ENCODE peak calls at places on chromosomes 13 and 19, in nine cellular contexts. One of them, this sample, is unnamed.

GRCh38 chr13:28475916-28476725 is 18.8 kb downstream of the FLT1 start:
- DNase-seq in uterus: no peak
- DNase-seq in fibroblast of mammary gland: peak; percentile 93
- DNase-seq in PC-3: peak; percentile 74
- DNase-seq in tibial nerve: no peak
- DNase-seq in transverse colon: no peak
- DNase-seq in CD8-positive, alpha-beta T cell: no peak
- DNase-seq in cardiac muscle cell: peak; percentile 94
- DNase-seq in tibial artery: no peak
- DNase-seq in this sample: no peak

GRCh38 chr19:42508892-42509444 is 19.3 kb downstream of the CEACAM1 start:
- DNase-seq in PC-3: no peak
- DNase-seq in uterus: no peak
- DNase-seq in tibial artery: no peak
- DNase-seq in fibroblast of mammary gland: no peak
- DNase-seq in CD8-positive, alpha-beta T cell: no peak
- DNase-seq in tibial nerve: no peak
- DNase-seq in transverse colon: no peak
- DNase-seq in cardiac muscle cell: no peak
- DNase-seq in this sample: no peak

GRCh38 chr13:113859311-113860050 is 4.4 kb downstream of the GAS6 start:
- DNase-seq in fibroblast of mammary gland: no peak
- DNase-seq in transverse colon: no peak
- DNase-seq in uterus: no peak
- DNase-seq in CD8-positive, alpha-beta T cell: no peak
- DNase-seq in cardiac muscle cell: no peak
- DNase-seq in tibial nerve: no peak
- DNase-seq in PC-3: no peak
- DNase-seq in tibial artery: no peak
- DNase-seq in this sample: no peak

GRCh38 chr13:78376033-78376432 is 227.3 kb downstream of the POU4F1 start:
- DNase-seq in fibroblast of mammary gland: no peak
- DNase-seq in cardiac muscle cell: no peak
- DNase-seq in PC-3: no peak
- DNase-seq in tibial nerve: no peak
- DNase-seq in CD8-positive, alpha-beta T cell: no peak
- DNase-seq in uterus: no peak
- DNase-seq in transverse colon: no peak
- DNase-seq in tibial artery: no peak
- DNase-seq in this sample: no peak

GRCh38 chr13:32284927-32285632 is 30.1 kb downstream of the ZAR1L start:
- DNase-seq in cardiac muscle cell: peak; percentile 89
- DNase-seq in fibroblast of mammary gland: peak; percentile 84
- DNase-seq in uterus: peak; percentile 58
- DNase-seq in CD8-positive, alpha-beta T cell: no peak
- DNase-seq in transverse colon: no peak
- DNase-seq in PC-3: peak; percentile 82
- DNase-seq in tibial artery: no peak
- DNase-seq in tibial nerve: no peak
- DNase-seq in this sample: peak; percentile 52

GRCh38 chr13:73222627-73223026 is 163.8 kb downstream of the KLF5 start:
- DNase-seq in CD8-positive, alpha-beta T cell: no peak
- DNase-seq in tibial artery: no peak
- DNase-seq in uterus: no peak
- DNase-seq in cardiac muscle cell: no peak
- DNase-seq in transverse colon: no peak
- DNase-seq in tibial nerve: no peak
- DNase-seq in PC-3: no peak
- DNase-seq in fibroblast of mammary gland: no peak
- DNase-seq in this sample: no peak

GRCh38 chr13:76715621-76716020 is 170.6 kb downstream of the KCTD12 start:
- DNase-seq in tibial nerve: no peak
- DNase-seq in tibial artery: no peak
- DNase-seq in CD8-positive, alpha-beta T cell: no peak
- DNase-seq in uterus: no peak
- DNase-seq in cardiac muscle cell: no peak
- DNase-seq in transverse colon: no peak
- DNase-seq in PC-3: no peak
- DNase-seq in fibroblast of mammary gland: peak; percentile 40
- DNase-seq in this sample: no peak

GRCh38 chr13:29165840-29166239 is 345.7 kb downstream of the MTUS2 start:
- DNase-seq in tibial nerve: no peak
- DNase-seq in fibroblast of mammary gland: peak; percentile 1
- DNase-seq in uterus: no peak
- DNase-seq in PC-3: no peak
- DNase-seq in transverse colon: no peak
- DNase-seq in tibial artery: no peak
- DNase-seq in cardiac muscle cell: no peak
- DNase-seq in CD8-positive, alpha-beta T cell: no peak
- DNase-seq in this sample: no peak

GRCh38 chr13:44306401-44307192 is 67.0 kb upstream of the SERP2 start:
- DNase-seq in tibial artery: peak; percentile 86
- DNase-seq in transverse colon: peak; percentile 63
- DNase-seq in fibroblast of mammary gland: peak; percentile 100
- DNase-seq in tibial nerve: peak; percentile 38
- DNase-seq in uterus: peak; percentile 87
- DNase-seq in PC-3: peak; percentile 95
- DNase-seq in CD8-positive, alpha-beta T cell: no peak
- DNase-seq in cardiac muscle cell: peak; percentile 95
- DNase-seq in this sample: peak; percentile 64

GRCh38 chr19:16062789-16063188 is 13.5 kb upstream of the TPM4 start:
- DNase-seq in tibial nerve: no peak
- DNase-seq in uterus: no peak
- DNase-seq in tibial artery: no peak
- DNase-seq in transverse colon: peak; percentile 78
- DNase-seq in PC-3: peak; percentile 73
- DNase-seq in cardiac muscle cell: peak; percentile 56
- DNase-seq in CD8-positive, alpha-beta T cell: peak; percentile 74
- DNase-seq in fibroblast of mammary gland: no peak
- DNase-seq in this sample: no peak

GRCh38 chr19:10748924-10749434 is 31.1 kb downstream of the DNM2 start:
- DNase-seq in transverse colon: peak; percentile 86
- DNase-seq in tibial nerve: no peak
- DNase-seq in uterus: no peak
- DNase-seq in cardiac muscle cell: peak; percentile 59
- DNase-seq in PC-3: peak; percentile 90
- DNase-seq in tibial artery: no peak
- DNase-seq in fibroblast of mammary gland: peak; percentile 46
- DNase-seq in CD8-positive, alpha-beta T cell: no peak
- DNase-seq in this sample: peak; percentile 75

GRCh38 chr19:14363203-14364097 is 17.8 kb upstream of the ADGRE5 start:
- DNase-seq in cardiac muscle cell: peak; percentile 96
- DNase-seq in tibial nerve: no peak
- DNase-seq in uterus: peak; percentile 97
- DNase-seq in tibial artery: peak; percentile 93
- DNase-seq in PC-3: peak; percentile 69
- DNase-seq in fibroblast of mammary gland: peak; percentile 86
- DNase-seq in transverse colon: peak; percentile 75
- DNase-seq in CD8-positive, alpha-beta T cell: peak; percentile 45
- DNase-seq in this sample: peak; percentile 66

GRCh38 chr13:111035861-111036260 is 79.2 kb upstream of the ARHGEF7 start:
- DNase-seq in CD8-positive, alpha-beta T cell: no peak
- DNase-seq in uterus: no peak
- DNase-seq in cardiac muscle cell: no peak
- DNase-seq in tibial artery: no peak
- DNase-seq in PC-3: no peak
- DNase-seq in transverse colon: no peak
- DNase-seq in fibroblast of mammary gland: no peak
- DNase-seq in tibial nerve: no peak
- DNase-seq in this sample: no peak

GRCh38 chr19:49212302-49212701 is 54.7 kb downstream of the TRPM4 start:
- DNase-seq in tibial nerve: no peak
- DNase-seq in cardiac muscle cell: peak; percentile 86
- DNase-seq in PC-3: peak; percentile 66
- DNase-seq in transverse colon: no peak
- DNase-seq in CD8-positive, alpha-beta T cell: no peak
- DNase-seq in fibroblast of mammary gland: peak; percentile 40
- DNase-seq in tibial artery: no peak
- DNase-seq in uterus: no peak
- DNase-seq in this sample: no peak

GRCh38 chr13:109651854-109652253 is 134.5 kb downstream of the IRS2 start:
- DNase-seq in fibroblast of mammary gland: no peak
- DNase-seq in cardiac muscle cell: no peak
- DNase-seq in uterus: no peak
- DNase-seq in PC-3: no peak
- DNase-seq in tibial artery: no peak
- DNase-seq in tibial nerve: no peak
- DNase-seq in transverse colon: no peak
- DNase-seq in CD8-positive, alpha-beta T cell: no peak
- DNase-seq in this sample: no peak

GRCh38 chr13:41854758-41855157 is 106.2 kb downstream of the VWA8 start:
- DNase-seq in PC-3: no peak
- DNase-seq in uterus: no peak
- DNase-seq in cardiac muscle cell: peak; percentile 12
- DNase-seq in transverse colon: no peak
- DNase-seq in CD8-positive, alpha-beta T cell: no peak
- DNase-seq in tibial nerve: no peak
- DNase-seq in tibial artery: no peak
- DNase-seq in fibroblast of mammary gland: no peak
- DNase-seq in this sample: no peak

GRCh38 chr19:29431332-29431731 is 94.5 kb upstream of the VSTM2B start:
- DNase-seq in tibial artery: no peak
- DNase-seq in transverse colon: no peak
- DNase-seq in uterus: no peak
- DNase-seq in fibroblast of mammary gland: no peak
- DNase-seq in PC-3: no peak
- DNase-seq in cardiac muscle cell: no peak
- DNase-seq in tibial nerve: no peak
- DNase-seq in CD8-positive, alpha-beta T cell: no peak
- DNase-seq in this sample: no peak

GRCh38 chr13:80454245-80454644 is 113.3 kb upstream of the SPRY2 start:
- DNase-seq in transverse colon: no peak
- DNase-seq in fibroblast of mammary gland: peak; percentile 80
- DNase-seq in CD8-positive, alpha-beta T cell: no peak
- DNase-seq in uterus: no peak
- DNase-seq in tibial artery: no peak
- DNase-seq in cardiac muscle cell: peak; percentile 78
- DNase-seq in tibial nerve: no peak
- DNase-seq in PC-3: no peak
- DNase-seq in this sample: no peak

GRCh38 chr19:993361-993830 is 6.8 kb upstream of the GRIN3B start:
- DNase-seq in uterus: no peak
- DNase-seq in tibial artery: no peak
- DNase-seq in PC-3: no peak
- DNase-seq in fibroblast of mammary gland: no peak
- DNase-seq in transverse colon: no peak
- DNase-seq in CD8-positive, alpha-beta T cell: no peak
- DNase-seq in tibial nerve: no peak
- DNase-seq in cardiac muscle cell: no peak
- DNase-seq in this sample: peak; percentile 90

GRCh38 chr13:26971990-26972888 is 199.4 kb downstream of the USP12 start:
- DNase-seq in tibial nerve: no peak
- DNase-seq in uterus: no peak
- DNase-seq in CD8-positive, alpha-beta T cell: peak; percentile 8
- DNase-seq in tibial artery: no peak
- DNase-seq in PC-3: peak; percentile 64
- DNase-seq in transverse colon: peak; percentile 80
- DNase-seq in cardiac muscle cell: peak; percentile 29
- DNase-seq in fibroblast of mammary gland: peak; percentile 15
- DNase-seq in this sample: peak; percentile 72

GRCh38 chr19:33214621-33215020 is 11.0 kb downstream of the SLC7A10 start:
- DNase-seq in cardiac muscle cell: peak; percentile 63
- DNase-seq in CD8-positive, alpha-beta T cell: no peak
- DNase-seq in uterus: no peak
- DNase-seq in tibial nerve: no peak
- DNase-seq in fibroblast of mammary gland: peak; percentile 23
- DNase-seq in PC-3: peak; percentile 4
- DNase-seq in tibial artery: no peak
- DNase-seq in transverse colon: no peak
- DNase-seq in this sample: no peak
- TF ChIP-seq CTCF in cardiac muscle cell: peak; percentile 62
- TF ChIP-seq CTCF in CD8-positive, alpha-beta T cell: no peak
- TF ChIP-seq CTCF in uterus: no peak
- TF ChIP-seq CTCF in tibial nerve: no peak
- TF ChIP-seq CTCF in fibroblast of mammary gland: peak; percentile 31
- TF ChIP-seq CTCF in PC-3: peak; percentile 34
- TF ChIP-seq CTCF in tibial artery: no peak
- TF ChIP-seq CTCF in transverse colon: no peak
- TF ChIP-seq CTCF in this sample: no peak

GRCh38 chr13:59182241-59182640 is 981.5 kb downstream of the DIAPH3 start:
- DNase-seq in transverse colon: no peak
- DNase-seq in PC-3: no peak
- DNase-seq in fibroblast of mammary gland: no peak
- DNase-seq in uterus: no peak
- DNase-seq in tibial nerve: no peak
- DNase-seq in tibial artery: no peak
- DNase-seq in cardiac muscle cell: no peak
- DNase-seq in CD8-positive, alpha-beta T cell: no peak
- DNase-seq in this sample: no peak

GRCh38 chr13:59172076-59172475 is 991.7 kb downstream of the DIAPH3 start:
- DNase-seq in uterus: no peak
- DNase-seq in tibial artery: no peak
- DNase-seq in fibroblast of mammary gland: no peak
- DNase-seq in PC-3: no peak
- DNase-seq in cardiac muscle cell: no peak
- DNase-seq in CD8-positive, alpha-beta T cell: no peak
- DNase-seq in transverse colon: no peak
- DNase-seq in tibial nerve: no peak
- DNase-seq in this sample: no peak

GRCh38 chr13:59178344-59178743 is 985.4 kb downstream of the DIAPH3 start:
- DNase-seq in cardiac muscle cell: peak; percentile 35
- DNase-seq in CD8-positive, alpha-beta T cell: no peak
- DNase-seq in PC-3: peak; percentile 2
- DNase-seq in uterus: no peak
- DNase-seq in tibial artery: no peak
- DNase-seq in tibial nerve: no peak
- DNase-seq in transverse colon: no peak
- DNase-seq in fibroblast of mammary gland: peak; percentile 1
- DNase-seq in this sample: no peak

GRCh38 chr13:59176775-59177174 is 987.0 kb downstream of the DIAPH3 start:
- DNase-seq in tibial nerve: no peak
- DNase-seq in PC-3: peak; percentile 5
- DNase-seq in CD8-positive, alpha-beta T cell: no peak
- DNase-seq in transverse colon: no peak
- DNase-seq in cardiac muscle cell: no peak
- DNase-seq in uterus: no peak
- DNase-seq in fibroblast of mammary gland: no peak
- DNase-seq in tibial artery: no peak
- DNase-seq in this sample: no peak
- TF ChIP-seq CTCF in tibial nerve: no peak
- TF ChIP-seq CTCF in PC-3: peak; percentile 34
- TF ChIP-seq CTCF in CD8-positive, alpha-beta T cell: no peak
- TF ChIP-seq CTCF in transverse colon: no peak
- TF ChIP-seq CTCF in cardiac muscle cell: no peak
- TF ChIP-seq CTCF in uterus: no peak
- TF ChIP-seq CTCF in fibroblast of mammary gland: no peak
- TF ChIP-seq CTCF in tibial artery: no peak
- TF ChIP-seq CTCF in this sample: no peak

GRCh38 chr13:106882222-106882621 is 314.3 kb upstream of the ARGLU1 start:
- DNase-seq in transverse colon: no peak
- DNase-seq in PC-3: no peak
- DNase-seq in tibial nerve: no peak
- DNase-seq in CD8-positive, alpha-beta T cell: no peak
- DNase-seq in tibial artery: no peak
- DNase-seq in fibroblast of mammary gland: no peak
- DNase-seq in cardiac muscle cell: no peak
- DNase-seq in uterus: no peak
- DNase-seq in this sample: no peak
- TF ChIP-seq CTCF in transverse colon: no peak
- TF ChIP-seq CTCF in PC-3: no peak
- TF ChIP-seq CTCF in tibial nerve: no peak
- TF ChIP-seq CTCF in CD8-positive, alpha-beta T cell: no peak
- TF ChIP-seq CTCF in tibial artery: no peak
- TF ChIP-seq CTCF in fibroblast of mammary gland: no peak
- TF ChIP-seq CTCF in cardiac muscle cell: no peak
- TF ChIP-seq CTCF in uterus: no peak
- TF ChIP-seq CTCF in this sample: no peak

GRCh38 chr19:9156304-9156703 is 16.1 kb downstream of the ZNF317 start:
- DNase-seq in PC-3: no peak
- DNase-seq in tibial artery: no peak
- DNase-seq in CD8-positive, alpha-beta T cell: no peak
- DNase-seq in transverse colon: no peak
- DNase-seq in tibial nerve: no peak
- DNase-seq in cardiac muscle cell: no peak
- DNase-seq in uterus: no peak
- DNase-seq in fibroblast of mammary gland: no peak
- DNase-seq in this sample: no peak
- TF ChIP-seq CTCF in PC-3: no peak
- TF ChIP-seq CTCF in tibial artery: no peak
- TF ChIP-seq CTCF in CD8-positive, alpha-beta T cell: no peak
- TF ChIP-seq CTCF in transverse colon: no peak
- TF ChIP-seq CTCF in tibial nerve: no peak
- TF ChIP-seq CTCF in cardiac muscle cell: no peak
- TF ChIP-seq CTCF in uterus: no peak
- TF ChIP-seq CTCF in fibroblast of mammary gland: no peak
- TF ChIP-seq CTCF in this sample: no peak

This sample was measured in right lobe of liver.